ENCODE peak calls at places on chromosome 21, in eight cellular contexts. One of them, this sample, is unnamed.

GRCh38 chr21:14361958-14362357 is 21.0 kb downstream of the HSPA13 start:
- DNase-seq in K562: no peak
- DNase-seq in ovary: no peak
- DNase-seq in transverse colon: no peak
- DNase-seq in suprapubic skin: no peak
- DNase-seq in GM12878: no peak
- DNase-seq in SK-N-SH: no peak
- DNase-seq in A549: no peak
- DNase-seq in this sample: no peak

GRCh38 chr21:26170471-26171309 is at the start of gene APP:
- DNase-seq in K562: peak; percentile 81
- DNase-seq in ovary: peak; percentile 92
- DNase-seq in transverse colon: peak; percentile 89
- DNase-seq in suprapubic skin: peak; percentile 87
- DNase-seq in GM12878: no peak
- DNase-seq in SK-N-SH: peak; percentile 98
- DNase-seq in A549: peak; percentile 61
- DNase-seq in this sample: peak; percentile 79

GRCh38 chr21:44853601-44854390 is 19.7 kb downstream of the PTTG1IP start:
- DNase-seq in K562: peak; percentile 68
- DNase-seq in ovary: no peak
- DNase-seq in transverse colon: peak; percentile 52
- DNase-seq in suprapubic skin: peak; percentile 54
- DNase-seq in GM12878: no peak
- DNase-seq in SK-N-SH: no peak
- DNase-seq in A549: no peak
- DNase-seq in this sample: no peak

GRCh38 chr21:33844104-33844889 is 71.3 kb downstream of the ATP5PO start:
- DNase-seq in K562: no peak
- DNase-seq in ovary: no peak
- DNase-seq in transverse colon: no peak
- DNase-seq in suprapubic skin: no peak
- DNase-seq in GM12878: no peak
- DNase-seq in SK-N-SH: no peak
- DNase-seq in A549: no peak
- DNase-seq in this sample: no peak

GRCh38 chr21:45266518-45267389 is 20.9 kb downstream of the POFUT2 start:
- DNase-seq in K562: no peak
- DNase-seq in ovary: peak; percentile 20
- DNase-seq in transverse colon: no peak
- DNase-seq in suprapubic skin: peak; percentile 51
- DNase-seq in GM12878: no peak
- DNase-seq in SK-N-SH: no peak
- DNase-seq in A549: no peak
- DNase-seq in this sample: peak; percentile 7

GRCh38 chr21:43340491-43341348 is 86.2 kb downstream of the SIK1 start:
- DNase-seq in K562: peak; percentile 69
- DNase-seq in ovary: peak; percentile 65
- DNase-seq in transverse colon: peak; percentile 59
- DNase-seq in suprapubic skin: no peak
- DNase-seq in GM12878: no peak
- DNase-seq in SK-N-SH: no peak
- DNase-seq in A549: peak; percentile 62
- DNase-seq in this sample: no peak

GRCh38 chr21:26546698-26547097 is 26.4 kb downstream of the CYYR1 start:
- DNase-seq in K562: no peak
- DNase-seq in ovary: no peak
- DNase-seq in transverse colon: no peak
- DNase-seq in suprapubic skin: no peak
- DNase-seq in GM12878: no peak
- DNase-seq in SK-N-SH: no peak
- DNase-seq in A549: no peak
- DNase-seq in this sample: no peak

GRCh38 chr21:34807146-34807880 is 138.5 kb downstream of the CLIC6 start:
- DNase-seq in K562: no peak
- DNase-seq in ovary: no peak
- DNase-seq in transverse colon: no peak
- DNase-seq in suprapubic skin: peak; percentile 78
- DNase-seq in GM12878: no peak
- DNase-seq in SK-N-SH: no peak
- DNase-seq in A549: peak; percentile 78
- DNase-seq in this sample: no peak

GRCh38 chr21:34166468-34166867 is 93.1 kb downstream of the MRPS6 start:
- DNase-seq in K562: no peak
- DNase-seq in ovary: no peak
- DNase-seq in transverse colon: no peak
- DNase-seq in suprapubic skin: no peak
- DNase-seq in GM12878: no peak
- DNase-seq in SK-N-SH: no peak
- DNase-seq in A549: no peak
- DNase-seq in this sample: no peak

GRCh38 chr21:43976661-43977060 is 35.4 kb upstream of the TRAPPC10 start:
- DNase-seq in K562: no peak
- DNase-seq in ovary: no peak
- DNase-seq in transverse colon: no peak
- DNase-seq in suprapubic skin: no peak
- DNase-seq in GM12878: no peak
- DNase-seq in SK-N-SH: no peak
- DNase-seq in A549: no peak
- DNase-seq in this sample: no peak

GRCh38 chr21:46035809-46036695 is 54.5 kb downstream of the COL6A1 start:
- DNase-seq in K562: peak; percentile 7
- DNase-seq in ovary: peak; percentile 80
- DNase-seq in transverse colon: peak; percentile 39
- DNase-seq in suprapubic skin: no peak
- DNase-seq in GM12878: no peak
- DNase-seq in SK-N-SH: no peak
- DNase-seq in A549: no peak
- DNase-seq in this sample: no peak

GRCh38 chr21:26124421-26124833 is 46.1 kb downstream of the APP start:
- DNase-seq in K562: no peak
- DNase-seq in ovary: no peak
- DNase-seq in transverse colon: no peak
- DNase-seq in suprapubic skin: no peak
- DNase-seq in GM12878: no peak
- DNase-seq in SK-N-SH: no peak
- DNase-seq in A549: no peak
- DNase-seq in this sample: no peak

GRCh38 chr21:33290441-33290840 is 24.3 kb downstream of the IL10RB start:
- DNase-seq in K562: no peak
- DNase-seq in ovary: no peak
- DNase-seq in transverse colon: peak; percentile 51
- DNase-seq in suprapubic skin: no peak
- DNase-seq in GM12878: no peak
- DNase-seq in SK-N-SH: no peak
- DNase-seq in A549: no peak
- DNase-seq in this sample: no peak

GRCh38 chr21:27820342-27820741 is 853.5 kb upstream of the ADAMTS5 start:
- DNase-seq in K562: no peak
- DNase-seq in ovary: no peak
- DNase-seq in transverse colon: no peak
- DNase-seq in suprapubic skin: no peak
- DNase-seq in GM12878: no peak
- DNase-seq in SK-N-SH: no peak
- DNase-seq in A549: no peak
- DNase-seq in this sample: no peak

GRCh38 chr21:31731112-31731801 is 661 bp downstream of the SCAF4 start:
- DNase-seq in K562: peak; percentile 79
- DNase-seq in ovary: peak; percentile 72
- DNase-seq in transverse colon: peak; percentile 72
- DNase-seq in suprapubic skin: peak; percentile 79
- DNase-seq in GM12878: no peak
- DNase-seq in SK-N-SH: peak; percentile 85
- DNase-seq in A549: peak; percentile 16
- DNase-seq in this sample: no peak

GRCh38 chr21:35368326-35368725 is 319.2 kb upstream of the RUNX1 start:
- DNase-seq in K562: no peak
- DNase-seq in ovary: no peak
- DNase-seq in transverse colon: no peak
- DNase-seq in suprapubic skin: no peak
- DNase-seq in GM12878: no peak
- DNase-seq in SK-N-SH: no peak
- DNase-seq in A549: no peak
- DNase-seq in this sample: no peak

GRCh38 chr21:31326478-31327247 is 17.4 kb downstream of the TIAM1 start:
- DNase-seq in K562: no peak
- DNase-seq in ovary: no peak
- DNase-seq in transverse colon: peak; percentile 18
- DNase-seq in suprapubic skin: no peak
- DNase-seq in GM12878: peak; percentile 95
- DNase-seq in SK-N-SH: no peak
- DNase-seq in A549: no peak
- DNase-seq in this sample: no peak

DNA sequence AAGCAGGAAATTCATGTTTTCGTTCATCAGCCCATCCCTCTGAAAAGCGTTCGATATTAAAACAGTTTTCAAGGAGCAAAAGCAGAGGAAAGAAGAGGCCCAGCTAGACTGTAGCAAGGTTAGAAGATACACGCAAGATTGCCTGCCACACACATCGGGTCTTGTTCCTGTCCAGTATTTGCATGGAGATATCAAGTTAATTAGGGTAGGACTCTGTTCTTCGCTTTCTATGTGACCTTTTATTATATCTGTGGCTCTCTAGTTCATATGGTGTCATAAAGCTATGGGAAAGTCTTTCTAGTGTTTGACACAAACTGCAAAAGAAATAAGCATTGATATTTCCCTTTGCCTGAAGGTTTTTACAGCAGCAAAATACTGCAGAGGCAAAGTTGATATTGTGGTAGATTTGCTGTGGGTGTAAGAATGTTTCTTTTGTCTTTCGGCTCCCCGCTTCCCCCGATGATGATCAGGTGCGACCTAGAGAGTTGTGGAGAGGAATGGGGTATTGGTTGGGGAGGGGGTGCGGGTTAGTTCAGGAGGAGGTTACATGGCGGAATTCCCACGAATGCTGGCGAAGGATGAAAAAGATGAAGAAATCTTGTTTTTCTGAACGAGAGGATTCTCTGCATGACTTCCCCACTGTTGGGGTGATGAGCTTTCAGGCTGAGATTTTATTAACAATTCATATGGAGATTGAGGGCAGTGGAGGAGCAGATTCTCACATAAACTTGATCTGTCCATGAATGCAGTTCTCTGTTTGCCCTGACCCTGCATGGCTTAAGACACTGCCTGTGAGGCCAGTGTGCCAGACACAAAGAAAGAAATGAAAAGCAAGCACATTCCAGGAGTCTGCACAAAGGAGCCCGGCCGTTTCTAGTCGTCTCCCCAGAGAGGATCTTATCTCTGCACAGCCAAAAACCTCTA is 550.1 kb downstream of the USP25 start:
- DNase-seq in K562: no peak
- DNase-seq in ovary: peak; percentile 69
- DNase-seq in transverse colon: no peak
- DNase-seq in suprapubic skin: no peak
- DNase-seq in GM12878: no peak
- DNase-seq in SK-N-SH: no peak
- DNase-seq in A549: no peak
- DNase-seq in this sample: no peak
- TF ChIP-seq EP300 in K562: no peak
- TF ChIP-seq EP300 in ovary: no peak
- TF ChIP-seq EP300 in transverse colon: no peak
- TF ChIP-seq EP300 in suprapubic skin: no peak
- TF ChIP-seq EP300 in GM12878: no peak
- TF ChIP-seq EP300 in SK-N-SH: no peak
- TF ChIP-seq EP300 in A549: no peak
- TF ChIP-seq EP300 in this sample: peak; percentile 40

GRCh38 chr21:29145354-29145782 is 14.9 kb downstream of the MAP3K7CL start:
- DNase-seq in K562: no peak
- DNase-seq in ovary: no peak
- DNase-seq in transverse colon: no peak
- DNase-seq in suprapubic skin: no peak
- DNase-seq in GM12878: no peak
- DNase-seq in SK-N-SH: no peak
- DNase-seq in A549: peak; percentile 3
- DNase-seq in this sample: no peak
- TF ChIP-seq EP300 in K562: no peak
- TF ChIP-seq EP300 in ovary: no peak
- TF ChIP-seq EP300 in transverse colon: no peak
- TF ChIP-seq EP300 in suprapubic skin: no peak
- TF ChIP-seq EP300 in GM12878: no peak
- TF ChIP-seq EP300 in SK-N-SH: peak; percentile 92
- TF ChIP-seq EP300 in A549: no peak
- TF ChIP-seq EP300 in this sample: no peak

DNA sequence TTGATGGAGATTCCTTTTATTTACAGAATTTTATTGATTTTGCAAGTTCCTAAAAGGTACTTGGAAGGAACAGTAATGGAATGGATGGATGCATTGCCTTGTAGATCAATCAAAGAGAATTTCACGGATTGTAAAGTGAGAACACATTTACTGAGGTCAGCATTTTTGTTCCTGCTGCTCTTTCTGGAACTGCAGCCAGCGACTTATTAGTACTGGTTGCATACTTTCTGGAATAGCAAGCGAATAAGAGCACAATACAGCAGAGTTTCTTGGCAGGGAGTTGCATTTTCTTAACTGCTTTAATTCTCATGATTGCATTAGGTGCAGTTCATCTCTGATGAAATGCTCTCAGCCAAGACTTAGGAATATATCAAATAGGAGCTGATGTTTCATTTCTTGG is 106.1 kb upstream of the CHODL start:
- DNase-seq in K562: no peak
- DNase-seq in ovary: no peak
- DNase-seq in transverse colon: no peak
- DNase-seq in suprapubic skin: no peak
- DNase-seq in GM12878: no peak
- DNase-seq in SK-N-SH: no peak
- DNase-seq in A549: no peak
- DNase-seq in this sample: no peak
- TF ChIP-seq EP300 in K562: no peak
- TF ChIP-seq EP300 in ovary: no peak
- TF ChIP-seq EP300 in transverse colon: no peak
- TF ChIP-seq EP300 in suprapubic skin: no peak
- TF ChIP-seq EP300 in GM12878: no peak
- TF ChIP-seq EP300 in SK-N-SH: no peak
- TF ChIP-seq EP300 in A549: no peak
- TF ChIP-seq EP300 in this sample: no peak

GRCh38 chr21:39519835-39520234 is 68.1 kb downstream of the SH3BGR start:
- DNase-seq in K562: no peak
- DNase-seq in ovary: no peak
- DNase-seq in transverse colon: no peak
- DNase-seq in suprapubic skin: no peak
- DNase-seq in GM12878: no peak
- DNase-seq in SK-N-SH: no peak
- DNase-seq in A549: no peak
- DNase-seq in this sample: no peak

GRCh38 chr21:39525601-39526000 is 73.8 kb downstream of the SH3BGR start:
- DNase-seq in K562: no peak
- DNase-seq in ovary: no peak
- DNase-seq in transverse colon: no peak
- DNase-seq in suprapubic skin: no peak
- DNase-seq in GM12878: no peak
- DNase-seq in SK-N-SH: no peak
- DNase-seq in A549: no peak
- DNase-seq in this sample: no peak

GRCh38 chr21:39523930-39524329 is 72.2 kb downstream of the SH3BGR start:
- DNase-seq in K562: no peak
- DNase-seq in ovary: no peak
- DNase-seq in transverse colon: no peak
- DNase-seq in suprapubic skin: no peak
- DNase-seq in GM12878: no peak
- DNase-seq in SK-N-SH: peak; percentile 36
- DNase-seq in A549: no peak
- DNase-seq in this sample: no peak

GRCh38 chr21:39525129-39525528 is 73.4 kb downstream of the SH3BGR start:
- DNase-seq in K562: no peak
- DNase-seq in ovary: no peak
- DNase-seq in transverse colon: no peak
- DNase-seq in suprapubic skin: no peak
- DNase-seq in GM12878: no peak
- DNase-seq in SK-N-SH: no peak
- DNase-seq in A549: no peak
- DNase-seq in this sample: no peak

GRCh38 chr21:39523398-39523797 is 71.6 kb downstream of the SH3BGR start:
- DNase-seq in K562: no peak
- DNase-seq in ovary: no peak
- DNase-seq in transverse colon: peak; percentile 65
- DNase-seq in suprapubic skin: no peak
- DNase-seq in GM12878: no peak
- DNase-seq in SK-N-SH: no peak
- DNase-seq in A549: no peak
- DNase-seq in this sample: no peak
- TF ChIP-seq EP300 in K562: no peak
- TF ChIP-seq EP300 in ovary: no peak
- TF ChIP-seq EP300 in transverse colon: no peak
- TF ChIP-seq EP300 in suprapubic skin: no peak
- TF ChIP-seq EP300 in GM12878: no peak
- TF ChIP-seq EP300 in SK-N-SH: no peak
- TF ChIP-seq EP300 in A549: no peak
- TF ChIP-seq EP300 in this sample: no peak